ENCODE peak calls at places on chromosomes 6 and 20, in ten cellular contexts. F is CD14-positive monocyte; C is CD8-positive, alpha-beta T cell; Y is AG04450; Q is ascending aorta; P is mucosa of descending colon; O is tibial nerve; S is GM12864; K is lung; M is fibroblast of mammary gland. U is an unnamed sample.

GRCh38 chr20:21182832-21183563 is 57.1 kb downstream of the KIZ start:
- DNase-seq in Y (peak), C (no peak), S (no peak), F (no peak), K (no peak), O (no peak), M (peak), P (no peak), Q (no peak), U (no peak)

GRCh38 chr6:157977176-157977804 is 4.4 kb upstream of the SYNJ2 start:
- DNase-seq in Q (no peak), S (no peak), O (no peak), M (no peak), F (no peak), P (no peak), Y (no peak), C (no peak), K (no peak), U (no peak)

GRCh38 chr6:1611322-1611571 is 1.5 kb downstream of the FOXC1 start:
- DNase-seq in Y (no peak), C (no peak), K (no peak), S (no peak), O (no peak), M (no peak), P (no peak), Q (no peak), F (no peak), U (no peak)

GRCh38 chr20:34543457-34544056 is 15.0 kb upstream of the MAP1LC3A start:
- DNase-seq in K (no peak), F (no peak), O (no peak), P (peak), Q (no peak), S (no peak), Y (no peak), M (no peak), C (no peak), U (peak)

GRCh38 chr20:55097621-55098020 is 622.2 kb downstream of the DOK5 start:
- DNase-seq in M (no peak), Y (no peak), Q (no peak), F (no peak), C (no peak), K (no peak), S (no peak), P (no peak), O (no peak), U (no peak)

GRCh38 chr20:37007898-37008649 is 56.6 kb upstream of the SAMHD1 start:
- DNase-seq in M (peak), F (no peak), O (no peak), Q (no peak), Y (no peak), S (no peak), K (no peak), P (no peak), C (peak), U (no peak)

GRCh38 chr6:2412731-2413130 is 167.3 kb upstream of the GMDS start:
- DNase-seq in S (no peak), K (no peak), M (peak), O (no peak), Y (peak), P (no peak), F (no peak), C (no peak), Q (no peak), U (no peak)

GRCh38 chr6:128131566-128131965 is 230.7 kb upstream of the THEMIS start:
- DNase-seq in K (no peak), Y (no peak), P (no peak), F (no peak), S (no peak), O (no peak), Q (no peak), C (no peak), M (peak), U (no peak)

GRCh38 chr6:63677282-63677681 is 41.7 kb downstream of the PHF3 start:
- DNase-seq in K (no peak), M (peak), Y (no peak), O (no peak), S (no peak), P (no peak), F (no peak), Q (no peak), C (no peak), U (no peak)

GRCh38 chr6:48036316-48036715 is 74.7 kb downstream of the PTCHD4 start:
- DNase-seq in F (no peak), Q (no peak), M (peak), Y (no peak), K (no peak), O (no peak), P (no peak), S (no peak), C (no peak), U (no peak)

GRCh38 chr6:128720891-128721290 is 162.0 kb upstream of the LAMA2 start:
- DNase-seq in Q (no peak), M (no peak), O (no peak), S (no peak), C (no peak), K (no peak), F (no peak), Y (no peak), P (no peak), U (no peak)

GRCh38 chr6:71621918-71622519 is 264.3 kb upstream of the RIMS1 start:
- DNase-seq in Q (no peak), P (no peak), C (no peak), Y (no peak), K (no peak), M (peak), S (no peak), O (no peak), F (no peak), U (no peak)

GRCh38 chr6:114362957-114363356 is 20.1 kb upstream of the HS3ST5 start:
- DNase-seq in S (no peak), O (no peak), K (no peak), M (no peak), C (no peak), Q (no peak), F (no peak), Y (no peak), P (no peak), U (no peak)

GRCh38 chr20:50245561-50246366 is 55.1 kb downstream of the CEBPB start:
- DNase-seq in F (no peak), P (no peak), S (no peak), Y (no peak), K (no peak), Q (no peak), C (no peak), O (no peak), M (peak), U (no peak)

GRCh38 chr6:37700266-37700973 is 2.7 kb upstream of the MDGA1 start:
- DNase-seq in S (no peak), O (no peak), P (no peak), F (no peak), Y (no peak), M (no peak), Q (no peak), C (no peak), K (no peak), U (no peak)

GRCh38 chr6:37696220-37696840 is 1.4 kb downstream of the MDGA1 start:
- DNase-seq in O (no peak), K (no peak), Y (no peak), S (no peak), F (no peak), C (peak), M (peak), Q (no peak), P (no peak), U (no peak)

GRCh38 chr6:37699138-37699766 is 1.6 kb upstream of the MDGA1 start:
- DNase-seq in P (no peak), F (no peak), S (no peak), K (no peak), Q (no peak), C (no peak), O (no peak), Y (no peak), M (no peak), U (no peak)

GRCh38 chr6:37696841-37697735 is 595 bp downstream of the MDGA1 start:
- DNase-seq in F (no peak), P (no peak), O (peak), K (no peak), Q (no peak), Y (no peak), C (peak), S (no peak), M (no peak), U (no peak)

GRCh38 chr6:37698264-37699137 is 818 bp upstream of the MDGA1 start:
- DNase-seq in F (no peak), M (no peak), C (peak), O (peak), Q (no peak), P (peak), S (no peak), K (no peak), Y (no peak), U (no peak)
- TF ChIP-seq CTCF in F (no peak), M (no peak), C (no peak), O (no peak), Q (no peak), P (no peak), S (no peak), K (no peak), Y (no peak), U (no peak)

GRCh38 chr20:18507218-18508191 is at the start of gene SEC23B:
- DNase-seq in F (peak), M (peak), Y (peak), P (peak), C (peak), S (peak), K (peak), Q (peak), O (peak), U (peak)

GRCh38 chr20:18504479-18505060 is 3.2 kb upstream of the SEC23B start:
- DNase-seq in Q (no peak), M (peak), S (no peak), P (no peak), C (no peak), O (no peak), K (peak), F (no peak), Y (no peak), U (no peak)

GRCh38 chr20:18511566-18511965 is 3.8 kb downstream of the SEC23B start:
- DNase-seq in O (no peak), P (no peak), Y (no peak), F (no peak), S (no peak), K (no peak), M (no peak), C (no peak), Q (no peak), U (no peak)

GRCh38 chr20:18506744-18507143 is 996 bp upstream of the SEC23B start:
- DNase-seq in F (no peak), O (no peak), Q (no peak), S (no peak), Y (no peak), M (no peak), P (no peak), K (no peak), C (peak), U (no peak)
- TF ChIP-seq CTCF in F (no peak), O (no peak), Q (no peak), S (no peak), Y (no peak), M (no peak), P (no peak), K (no peak), C (no peak), U (no peak)

GRCh38 chr20:53602661-53603060 is 9.0 kb upstream of the ZNF217 start:
- DNase-seq in P (no peak), M (no peak), C (no peak), Q (no peak), O (no peak), K (no peak), F (no peak), S (no peak), Y (no peak), U (no peak)
- TF ChIP-seq CTCF in P (no peak), M (no peak), C (no peak), Q (no peak), O (no peak), K (no peak), F (no peak), S (no peak), Y (no peak), U (no peak)

GRCh38 chr6:133240511-133241087 is 558 bp upstream of the EYA4 start:
- DNase-seq in Y (no peak), C (no peak), F (no peak), P (peak), S (no peak), K (no peak), Q (no peak), O (no peak), M (no peak), U (no peak)
- TF ChIP-seq CTCF in Y (peak), C (no peak), F (no peak), P (no peak), S (no peak), K (no peak), Q (no peak), O (no peak), M (no peak), U (peak)

DNA sequence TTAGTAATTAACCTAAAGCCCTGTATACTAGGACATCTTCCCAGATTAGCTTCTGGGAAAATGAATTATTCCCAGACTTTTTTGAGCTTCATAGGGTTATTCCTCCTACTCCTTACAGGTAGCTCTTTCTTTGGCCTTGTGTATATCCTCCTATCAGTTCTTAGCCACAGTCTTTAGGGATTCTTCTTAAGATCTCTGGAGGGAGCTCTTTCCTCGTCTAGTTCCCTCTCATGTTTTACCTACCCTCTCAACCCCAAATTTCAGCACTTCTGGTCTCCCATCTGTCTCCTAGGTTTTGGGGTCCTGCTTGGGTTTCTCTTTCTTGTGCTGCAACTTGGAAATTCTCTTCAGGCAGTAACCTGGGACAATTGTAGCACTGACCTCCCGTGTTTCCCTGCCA is 46.4 kb upstream of the SLC35B3 start:
- DNase-seq in P (no peak), O (no peak), Q (no peak), F (no peak), C (no peak), S (no peak), Y (no peak), K (no peak), M (peak), U (no peak)
- TF ChIP-seq CTCF in P (no peak), O (no peak), Q (no peak), F (no peak), C (no peak), S (peak), Y (peak), K (no peak), M (peak), U (peak)

DNA sequence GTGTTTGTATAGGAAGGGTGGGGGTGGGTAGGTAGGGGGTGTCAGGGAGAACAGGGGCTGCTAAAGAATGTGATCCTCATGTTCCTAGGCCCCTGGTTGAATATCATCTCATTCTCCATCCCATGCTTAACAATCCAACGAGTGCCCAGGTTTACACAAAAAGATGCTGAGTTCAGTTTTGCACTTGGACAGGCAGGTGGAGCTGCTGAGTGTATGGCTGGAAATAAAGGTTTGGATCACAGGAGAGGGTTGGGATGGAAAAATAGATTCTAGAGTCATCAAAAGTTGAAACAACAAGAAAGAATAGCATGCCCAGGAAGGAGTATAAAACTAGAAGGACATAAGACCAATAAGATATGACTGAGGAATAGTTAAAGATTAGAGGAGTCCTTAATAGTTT is 14.2 kb downstream of the CHD6 start:
- DNase-seq in S (no peak), F (no peak), M (no peak), K (no peak), O (no peak), Q (no peak), Y (no peak), P (no peak), C (no peak), U (no peak)
- TF ChIP-seq CTCF in S (no peak), F (no peak), M (peak), K (no peak), O (no peak), Q (no peak), Y (no peak), P (no peak), C (no peak), U (peak)

DNA sequence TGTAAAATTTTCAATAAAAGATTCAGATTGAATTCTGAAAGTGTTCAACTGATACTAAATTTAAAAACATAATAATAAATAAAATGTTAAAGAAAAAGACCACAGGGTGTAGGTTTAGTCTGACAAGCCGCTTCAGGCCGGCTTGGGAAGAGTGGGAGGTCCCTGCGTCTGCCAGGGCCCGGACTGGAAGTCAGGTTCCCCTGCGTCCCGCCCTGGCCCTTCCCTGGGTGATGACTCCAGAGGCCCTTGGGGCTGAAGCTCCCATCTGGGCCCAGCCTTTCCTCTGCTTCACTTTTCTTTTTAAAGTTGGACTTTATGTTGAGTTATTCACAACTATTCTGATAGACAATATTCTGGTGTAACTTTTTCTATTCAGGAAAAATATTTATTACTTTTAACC is 93.3 kb downstream of the SMOC2 start:
- DNase-seq in F (no peak), P (no peak), Y (no peak), C (no peak), K (no peak), O (no peak), Q (no peak), M (no peak), S (no peak), U (no peak)
- TF ChIP-seq CTCF in F (no peak), P (no peak), Y (no peak), C (no peak), K (no peak), O (no peak), Q (no peak), M (no peak), S (no peak), U (no peak)

DNA sequence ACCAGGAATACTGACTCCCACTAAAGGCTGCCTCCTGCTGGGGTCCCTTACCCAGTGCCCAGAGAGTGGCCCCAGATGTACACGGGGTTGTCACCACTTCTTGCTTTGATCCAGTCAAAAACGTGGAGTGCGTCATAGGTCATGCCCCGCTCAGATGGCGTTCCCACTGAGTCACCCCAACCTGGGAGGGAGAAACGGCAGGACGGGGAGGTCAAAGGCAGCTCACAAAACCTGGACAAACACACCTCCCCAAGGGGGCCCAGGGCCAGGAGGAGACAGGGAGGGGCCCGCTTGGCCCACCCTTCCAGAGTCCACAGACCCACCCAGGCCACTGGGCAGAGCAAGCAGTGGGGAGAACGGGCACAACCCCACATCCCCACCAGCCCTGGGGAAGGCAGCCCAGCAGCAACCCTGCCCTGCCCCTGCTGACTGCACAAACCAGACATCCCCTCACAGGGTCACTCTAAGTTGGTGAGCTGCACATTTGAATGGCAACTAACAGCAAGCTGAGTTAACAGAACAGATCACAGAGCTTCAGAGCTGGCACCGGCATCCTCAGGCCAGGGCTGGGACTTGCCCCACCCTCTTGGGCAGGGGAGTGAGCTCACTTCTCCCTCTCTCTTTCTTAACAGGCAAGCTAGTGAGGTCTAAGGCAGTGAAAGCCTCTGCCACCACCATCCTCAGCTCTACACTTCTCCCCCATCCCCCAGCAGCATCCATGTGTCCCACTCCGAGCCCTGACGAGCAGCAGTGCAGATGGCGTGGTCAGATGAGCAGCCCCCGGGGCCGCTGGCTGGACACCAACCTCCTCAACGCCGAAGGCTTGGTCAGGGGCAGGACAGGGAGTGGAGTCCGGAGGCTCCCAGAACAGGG is 61.7 kb downstream of the PYGB start:
- DNase-seq in P (peak), O (peak), M (peak), K (no peak), S (no peak), Q (peak), C (no peak), Y (no peak), F (peak), U (peak)
- TF ChIP-seq CTCF in P (no peak), O (no peak), M (peak), K (no peak), S (no peak), Q (no peak), C (no peak), Y (no peak), F (no peak), U (no peak)

GRCh38 chr6:43916091-43916923 is 146.3 kb downstream of the VEGFA start:
- DNase-seq in Y (no peak), S (no peak), M (peak), C (no peak), P (no peak), K (no peak), O (no peak), F (no peak), Q (no peak), U (no peak)
- TF ChIP-seq CTCF in Y (no peak), S (no peak), M (no peak), C (no peak), P (no peak), K (no peak), O (no peak), F (no peak), Q (no peak), U (no peak)